ENCODE peak calls at places on chromosomes 5 and 9, in six cellular contexts. K is endothelial cell; O is amniotic stem cell; V is activated naive CD8-positive, alpha-beta T cell treated with anti-CD3 and anti-CD28 coated beads, Interleukin-2, amount 10 ng/mL, durations not matched to agents 7 days and 5 days; A is frontal cortex; E is mucosa of descending colon. H is an unnamed sample.

GRCh38 chr5:129996896-129997295 is 92.6 kb downstream of the CHSY3 start:
- DNase-seq in E (no peak), A (no peak), O (peak), V (no peak), K (no peak), H (no peak)

GRCh38 chr9:82763631-82764030 is 299.3 kb downstream of the RASEF start:
- DNase-seq in E (no peak), O (no peak), A (no peak), K (no peak), V (no peak), H (no peak)

GRCh38 chr5:149206524-149207141 is 65.0 kb upstream of the AFAP1L1 start:
- DNase-seq in E (no peak), A (no peak), O (no peak), V (no peak), K (no peak), H (no peak)

GRCh38 chr9:127919253-127919815 is 2.5 kb upstream of the ST6GALNAC4 start:
- DNase-seq in A (no peak), O (peak), V (no peak), E (peak), K (no peak), H (no peak)

GRCh38 chr9:17519761-17520160 is 59.1 kb upstream of the SH3GL2 start:
- DNase-seq in O (no peak), K (no peak), V (no peak), A (no peak), E (no peak), H (no peak)

GRCh38 chr9:109781086-109781485 is 1.1 kb downstream of the PALM2AKAP2 start:
- DNase-seq in O (no peak), A (no peak), E (no peak), K (no peak), V (no peak), H (no peak)

GRCh38 chr9:134061019-134061687 is 6.7 kb downstream of the BRD3 start:
- DNase-seq in E (peak), K (no peak), V (no peak), A (no peak), O (no peak), H (no peak)

GRCh38 chr5:95631265-95631957 is 11.5 kb downstream of the GPR150 start:
- DNase-seq in E (no peak), V (no peak), O (peak), A (no peak), K (no peak), H (no peak)

GRCh38 chr9:96187108-96187695 is 114.8 kb downstream of the HSD17B3 start:
- DNase-seq in A (no peak), E (peak), V (no peak), O (no peak), K (no peak), H (no peak)

GRCh38 chr5:180302256-180302655 is 10.4 kb upstream of the MAPK9 start:
- DNase-seq in K (no peak), E (no peak), V (no peak), A (no peak), O (no peak), H (no peak)

GRCh38 chr9:130920762-130921482 is 18.1 kb downstream of the FIBCD1 start:
- DNase-seq in E (no peak), A (no peak), V (no peak), O (no peak), K (no peak), H (no peak)

GRCh38 chr5:91598216-91598615 is 215.1 kb upstream of the ARRDC3 start:
- DNase-seq in E (no peak), V (no peak), O (no peak), K (no peak), A (no peak), H (no peak)

GRCh38 chr5:174303035-174303434 is 257.5 kb downstream of the NSG2 start:
- DNase-seq in O (no peak), E (no peak), K (no peak), A (no peak), V (no peak), H (no peak)

GRCh38 chr5:159031513-159031912 is 68.2 kb downstream of the EBF1 start:
- DNase-seq in K (no peak), E (no peak), V (no peak), O (no peak), A (no peak), H (no peak)

GRCh38 chr5:67648201-67648671 is 451.6 kb upstream of the CD180 start:
- DNase-seq in V (no peak), K (no peak), O (peak), A (no peak), E (peak), H (no peak)

GRCh38 chr9:99071313-99072039 is 33.4 kb upstream of the TGFBR1 start:
- DNase-seq in O (no peak), V (no peak), A (no peak), K (peak), E (no peak), H (no peak)

GRCh38 chr9:129081388-129081889 is 528 bp downstream of the DOLPP1 start:
- DNase-seq in K (no peak), E (no peak), A (no peak), O (no peak), V (no peak), H (no peak)

GRCh38 chr9:97594414-97594921 is 38.7 kb downstream of the TSTD2 start:
- DNase-seq in E (no peak), V (no peak), K (no peak), O (no peak), A (no peak), H (peak)

GRCh38 chr9:134413890-134414731 is 87.9 kb downstream of the RXRA start:
- DNase-seq in K (no peak), V (no peak), O (peak), A (no peak), E (no peak), H (no peak)

GRCh38 chr9:97041898-97042297 is 3.0 kb upstream of the CTSV start:
- DNase-seq in O (no peak), A (no peak), E (peak), V (no peak), K (no peak), H (no peak)

GRCh38 chr5:66653380-66653779 is 57.2 kb downstream of the MAST4 start:
- DNase-seq in V (no peak), O (no peak), A (no peak), E (no peak), K (no peak), H (no peak)

GRCh38 chr5:74434124-74434899 is 206.2 kb downstream of the ENC1 start:
- DNase-seq in E (no peak), K (peak), V (no peak), O (no peak), A (no peak), H (no peak)

GRCh38 chr9:34744295-34745221 is 34.6 kb upstream of the CCL21 start:
- DNase-seq in E (peak), V (no peak), O (no peak), K (no peak), A (no peak), H (no peak)

GRCh38 chr9:16704489-16705111 is 165.9 kb downstream of the BNC2 start:
- DNase-seq in O (no peak), E (no peak), K (peak), V (no peak), A (no peak), H (no peak)

GRCh38 chr5:44388504-44389409 is 463 bp downstream of the FGF10 start:
- DNase-seq in K (peak), E (no peak), A (no peak), O (no peak), V (no peak), H (no peak)

GRCh38 chr9:86099695-86100364 is 472 bp upstream of the GOLM1 start:
- DNase-seq in A (peak), K (peak), O (peak), V (no peak), E (peak), H (no peak)

GRCh38 chr9:104388071-104388470 is 116.0 kb upstream of the OR13F1 start:
- DNase-seq in O (no peak), A (no peak), K (no peak), E (no peak), V (no peak), H (no peak)

GRCh38 chr5:66889524-66889923 is 293.3 kb downstream of the MAST4 start:
- DNase-seq in E (no peak), O (no peak), K (no peak), A (no peak), V (no peak), H (no peak)

GRCh38 chr9:109245300-109245897 is 75.5 kb downstream of the EPB41L4B start:
- DNase-seq in A (no peak), K (no peak), O (no peak), V (no peak), E (no peak), H (no peak)

GRCh38 chr5:79890871-79891249 is 100.2 kb downstream of the MTX3 start:
- DNase-seq in O (no peak), A (no peak), K (no peak), E (no peak), V (no peak), H (no peak)

GRCh38 chr5:142783601-142784291 is 13.6 kb downstream of the ARHGAP26 start:
- DNase-seq in O (no peak), K (no peak), V (no peak), E (no peak), A (no peak), H (no peak)

GRCh38 chr9:92327283-92327850 is 1.6 kb downstream of the CENPP start:
- DNase-seq in V (no peak), O (no peak), E (no peak), A (no peak), K (no peak), H (no peak)

GRCh38 chr9:28215921-28216320 is 642.6 kb upstream of the C9orf72 start:
- DNase-seq in K (no peak), O (no peak), V (no peak), E (no peak), A (no peak), H (no peak)

H was measured in NCI-H1694 treated with DMSO at 0.1 percent for 48 hours.